ENCODE peak calls at places on chromosomes 3 and 15, in seven cellular contexts. One of them, this sample, is unnamed.

GRCh38 chr15:38853608-38854007 is 289.0 kb upstream of the RASGRP1 start:
- DNase-seq in amniotic epithelial cell: no peak
- DNase-seq in AG20443: peak
- DNase-seq in stimulated activated CD8-positive, alpha-beta memory T cell treated with anti-CD3 and anti-CD28 coated beads, Interleukin-7, amount 100 ng/mL, for 1 hour: no peak
- DNase-seq in T-helper 17 cell: peak
- DNase-seq in heart left ventricle: no peak
- DNase-seq in kidney epithelial cell: no peak
- DNase-seq in this sample: peak

GRCh38 chr15:79595995-79596622 is 164.0 kb downstream of the MINAR1 start:
- DNase-seq in amniotic epithelial cell: peak
- DNase-seq in AG20443: peak
- DNase-seq in stimulated activated CD8-positive, alpha-beta memory T cell treated with anti-CD3 and anti-CD28 coated beads, Interleukin-7, amount 100 ng/mL, for 1 hour: no peak
- DNase-seq in T-helper 17 cell: peak
- DNase-seq in heart left ventricle: no peak
- DNase-seq in kidney epithelial cell: peak
- DNase-seq in this sample: peak

GRCh38 chr3:182729903-182730674 is 63.2 kb upstream of the ATP11B start:
- DNase-seq in amniotic epithelial cell: no peak
- DNase-seq in AG20443: no peak
- DNase-seq in stimulated activated CD8-positive, alpha-beta memory T cell treated with anti-CD3 and anti-CD28 coated beads, Interleukin-7, amount 100 ng/mL, for 1 hour: no peak
- DNase-seq in T-helper 17 cell: no peak
- DNase-seq in heart left ventricle: no peak
- DNase-seq in kidney epithelial cell: no peak
- DNase-seq in this sample: no peak

GRCh38 chr15:85284497-85284896 is 95.9 kb upstream of the AKAP13 start:
- DNase-seq in amniotic epithelial cell: no peak
- DNase-seq in AG20443: no peak
- DNase-seq in stimulated activated CD8-positive, alpha-beta memory T cell treated with anti-CD3 and anti-CD28 coated beads, Interleukin-7, amount 100 ng/mL, for 1 hour: no peak
- DNase-seq in T-helper 17 cell: no peak
- DNase-seq in heart left ventricle: no peak
- DNase-seq in kidney epithelial cell: no peak
- DNase-seq in this sample: no peak

GRCh38 chr3:14915636-14916222 is 31.7 kb upstream of the NR2C2 start:
- DNase-seq in amniotic epithelial cell: no peak
- DNase-seq in AG20443: no peak
- DNase-seq in stimulated activated CD8-positive, alpha-beta memory T cell treated with anti-CD3 and anti-CD28 coated beads, Interleukin-7, amount 100 ng/mL, for 1 hour: no peak
- DNase-seq in T-helper 17 cell: no peak
- DNase-seq in heart left ventricle: no peak
- DNase-seq in kidney epithelial cell: no peak
- DNase-seq in this sample: no peak

GRCh38 chr15:70259030-70259424 is 161.3 kb upstream of the TLE3 start:
- DNase-seq in amniotic epithelial cell: peak
- DNase-seq in AG20443: peak
- DNase-seq in stimulated activated CD8-positive, alpha-beta memory T cell treated with anti-CD3 and anti-CD28 coated beads, Interleukin-7, amount 100 ng/mL, for 1 hour: peak
- DNase-seq in T-helper 17 cell: peak
- DNase-seq in heart left ventricle: peak
- DNase-seq in kidney epithelial cell: no peak
- DNase-seq in this sample: no peak

GRCh38 chr15:55526559-55527036 is 18.6 kb upstream of the DNAAF4 start:
- DNase-seq in amniotic epithelial cell: peak
- DNase-seq in AG20443: peak
- DNase-seq in stimulated activated CD8-positive, alpha-beta memory T cell treated with anti-CD3 and anti-CD28 coated beads, Interleukin-7, amount 100 ng/mL, for 1 hour: no peak
- DNase-seq in T-helper 17 cell: no peak
- DNase-seq in heart left ventricle: no peak
- DNase-seq in kidney epithelial cell: no peak
- DNase-seq in this sample: peak

GRCh38 chr3:191388823-191389222 is 58.5 kb upstream of the UTS2B start:
- DNase-seq in amniotic epithelial cell: no peak
- DNase-seq in AG20443: no peak
- DNase-seq in stimulated activated CD8-positive, alpha-beta memory T cell treated with anti-CD3 and anti-CD28 coated beads, Interleukin-7, amount 100 ng/mL, for 1 hour: no peak
- DNase-seq in T-helper 17 cell: no peak
- DNase-seq in heart left ventricle: no peak
- DNase-seq in kidney epithelial cell: no peak
- DNase-seq in this sample: peak

GRCh38 chr3:31039145-31039544 is 144.7 kb upstream of the GADL1 start:
- DNase-seq in amniotic epithelial cell: no peak
- DNase-seq in AG20443: peak
- DNase-seq in stimulated activated CD8-positive, alpha-beta memory T cell treated with anti-CD3 and anti-CD28 coated beads, Interleukin-7, amount 100 ng/mL, for 1 hour: no peak
- DNase-seq in T-helper 17 cell: no peak
- DNase-seq in heart left ventricle: no peak
- DNase-seq in kidney epithelial cell: no peak
- DNase-seq in this sample: no peak

GRCh38 chr3:194318511-194319161 is 32.5 kb downstream of the CPN2 start:
- DNase-seq in amniotic epithelial cell: no peak
- DNase-seq in AG20443: no peak
- DNase-seq in stimulated activated CD8-positive, alpha-beta memory T cell treated with anti-CD3 and anti-CD28 coated beads, Interleukin-7, amount 100 ng/mL, for 1 hour: no peak
- DNase-seq in T-helper 17 cell: no peak
- DNase-seq in heart left ventricle: no peak
- DNase-seq in kidney epithelial cell: no peak
- DNase-seq in this sample: no peak

GRCh38 chr3:75863878-75864277 is 78.5 kb upstream of the ZNF717 start:
- DNase-seq in amniotic epithelial cell: no peak
- DNase-seq in AG20443: no peak
- DNase-seq in stimulated activated CD8-positive, alpha-beta memory T cell treated with anti-CD3 and anti-CD28 coated beads, Interleukin-7, amount 100 ng/mL, for 1 hour: no peak
- DNase-seq in T-helper 17 cell: no peak
- DNase-seq in heart left ventricle: no peak
- DNase-seq in kidney epithelial cell: no peak
- DNase-seq in this sample: no peak

GRCh38 chr3:179801263-179801662 is 148.4 kb downstream of the USP13 start:
- DNase-seq in amniotic epithelial cell: peak
- DNase-seq in AG20443: peak
- DNase-seq in stimulated activated CD8-positive, alpha-beta memory T cell treated with anti-CD3 and anti-CD28 coated beads, Interleukin-7, amount 100 ng/mL, for 1 hour: no peak
- DNase-seq in T-helper 17 cell: no peak
- DNase-seq in heart left ventricle: no peak
- DNase-seq in kidney epithelial cell: peak
- DNase-seq in this sample: no peak

GRCh38 chr15:42215854-42216829 is 8.0 kb upstream of the VPS39 start:
- DNase-seq in amniotic epithelial cell: peak
- DNase-seq in AG20443: no peak
- DNase-seq in stimulated activated CD8-positive, alpha-beta memory T cell treated with anti-CD3 and anti-CD28 coated beads, Interleukin-7, amount 100 ng/mL, for 1 hour: no peak
- DNase-seq in T-helper 17 cell: no peak
- DNase-seq in heart left ventricle: no peak
- DNase-seq in kidney epithelial cell: no peak
- DNase-seq in this sample: no peak

GRCh38 chr3:48614044-48614443 is 4.6 kb upstream of the UQCRC1 start:
- DNase-seq in amniotic epithelial cell: peak
- DNase-seq in AG20443: peak
- DNase-seq in stimulated activated CD8-positive, alpha-beta memory T cell treated with anti-CD3 and anti-CD28 coated beads, Interleukin-7, amount 100 ng/mL, for 1 hour: no peak
- DNase-seq in T-helper 17 cell: no peak
- DNase-seq in heart left ventricle: no peak
- DNase-seq in kidney epithelial cell: no peak
- DNase-seq in this sample: no peak

GRCh38 chr3:8990266-8991215 is 27.3 kb upstream of the RAD18 start:
- DNase-seq in amniotic epithelial cell: peak
- DNase-seq in AG20443: no peak
- DNase-seq in stimulated activated CD8-positive, alpha-beta memory T cell treated with anti-CD3 and anti-CD28 coated beads, Interleukin-7, amount 100 ng/mL, for 1 hour: no peak
- DNase-seq in T-helper 17 cell: no peak
- DNase-seq in heart left ventricle: no peak
- DNase-seq in kidney epithelial cell: no peak
- DNase-seq in this sample: no peak

GRCh38 chr15:56341201-56341600 is 24.0 kb upstream of the TEX9 start:
- DNase-seq in amniotic epithelial cell: peak
- DNase-seq in AG20443: no peak
- DNase-seq in stimulated activated CD8-positive, alpha-beta memory T cell treated with anti-CD3 and anti-CD28 coated beads, Interleukin-7, amount 100 ng/mL, for 1 hour: no peak
- DNase-seq in T-helper 17 cell: no peak
- DNase-seq in heart left ventricle: no peak
- DNase-seq in kidney epithelial cell: no peak
- DNase-seq in this sample: no peak

GRCh38 chr3:10459954-10460754 is 45.2 kb downstream of the ATP2B2 start:
- DNase-seq in amniotic epithelial cell: peak
- DNase-seq in AG20443: peak
- DNase-seq in stimulated activated CD8-positive, alpha-beta memory T cell treated with anti-CD3 and anti-CD28 coated beads, Interleukin-7, amount 100 ng/mL, for 1 hour: no peak
- DNase-seq in T-helper 17 cell: peak
- DNase-seq in heart left ventricle: peak
- DNase-seq in kidney epithelial cell: peak
- DNase-seq in this sample: peak

GRCh38 chr3:71168043-71168720 is 415.3 kb downstream of the FOXP1 start:
- DNase-seq in amniotic epithelial cell: peak
- DNase-seq in AG20443: no peak
- DNase-seq in stimulated activated CD8-positive, alpha-beta memory T cell treated with anti-CD3 and anti-CD28 coated beads, Interleukin-7, amount 100 ng/mL, for 1 hour: no peak
- DNase-seq in T-helper 17 cell: no peak
- DNase-seq in heart left ventricle: no peak
- DNase-seq in kidney epithelial cell: no peak
- DNase-seq in this sample: no peak

GRCh38 chr15:90871097-90871715 is 2.8 kb downstream of the FURIN start:
- DNase-seq in amniotic epithelial cell: no peak
- DNase-seq in AG20443: peak
- DNase-seq in stimulated activated CD8-positive, alpha-beta memory T cell treated with anti-CD3 and anti-CD28 coated beads, Interleukin-7, amount 100 ng/mL, for 1 hour: no peak
- DNase-seq in T-helper 17 cell: no peak
- DNase-seq in heart left ventricle: no peak
- DNase-seq in kidney epithelial cell: no peak
- DNase-seq in this sample: no peak

This sample was measured in ACHN.